ENCODE peak calls at places on chromosomes 1 and 21, in six cellular contexts. One of them, this sample, is unnamed.

GRCh38 chr1:41887365-41887764 is 31.4 kb downstream of the HIVEP3 start:
- DNase-seq in heart left ventricle: no peak
- DNase-seq in foreskin fibroblast: no peak
- DNase-seq in psoas muscle: no peak
- DNase-seq in lung: peak
- DNase-seq in tibial artery: no peak
- DNase-seq in this sample: no peak

GRCh38 chr1:40766017-40766416 is 17.6 kb upstream of the KCNQ4 start:
- DNase-seq in heart left ventricle: no peak
- DNase-seq in foreskin fibroblast: no peak
- DNase-seq in psoas muscle: no peak
- DNase-seq in lung: no peak
- DNase-seq in tibial artery: no peak
- DNase-seq in this sample: no peak

GRCh38 chr1:154886281-154887036 is 16.4 kb upstream of the KCNN3 start:
- DNase-seq in heart left ventricle: no peak
- DNase-seq in foreskin fibroblast: no peak
- DNase-seq in psoas muscle: no peak
- DNase-seq in lung: no peak
- DNase-seq in tibial artery: no peak
- DNase-seq in this sample: no peak

GRCh38 chr1:227058321-227058751 is 118.2 kb downstream of the COQ8A start:
- DNase-seq in heart left ventricle: no peak
- DNase-seq in foreskin fibroblast: peak
- DNase-seq in psoas muscle: no peak
- DNase-seq in lung: no peak
- DNase-seq in tibial artery: no peak
- DNase-seq in this sample: peak

GRCh38 chr1:112393634-112393976 is 2.4 kb upstream of the CTTNBP2NL start:
- DNase-seq in heart left ventricle: peak
- DNase-seq in foreskin fibroblast: no peak
- DNase-seq in psoas muscle: peak
- DNase-seq in lung: no peak
- DNase-seq in tibial artery: no peak
- DNase-seq in this sample: peak

GRCh38 chr1:229325873-229326502 is 16.9 kb downstream of the CCSAP start:
- DNase-seq in heart left ventricle: no peak
- DNase-seq in foreskin fibroblast: no peak
- DNase-seq in psoas muscle: no peak
- DNase-seq in lung: no peak
- DNase-seq in tibial artery: no peak
- DNase-seq in this sample: no peak

GRCh38 chr1:47023268-47024137 is at the start of gene CYP4X1:
- DNase-seq in heart left ventricle: peak
- DNase-seq in foreskin fibroblast: no peak
- DNase-seq in psoas muscle: peak
- DNase-seq in lung: no peak
- DNase-seq in tibial artery: peak
- DNase-seq in this sample: peak

GRCh38 chr1:107648071-107648470 is 316.9 kb downstream of the VAV3 start:
- DNase-seq in heart left ventricle: no peak
- DNase-seq in foreskin fibroblast: peak
- DNase-seq in psoas muscle: no peak
- DNase-seq in lung: no peak
- DNase-seq in tibial artery: no peak
- DNase-seq in this sample: peak

GRCh38 chr1:165600793-165601192 is 30.2 kb upstream of the MGST3 start:
- DNase-seq in heart left ventricle: no peak
- DNase-seq in foreskin fibroblast: no peak
- DNase-seq in psoas muscle: no peak
- DNase-seq in lung: no peak
- DNase-seq in tibial artery: no peak
- DNase-seq in this sample: no peak

GRCh38 chr1:160971618-160972056 is 17.0 kb upstream of the ITLN2 start:
- DNase-seq in heart left ventricle: no peak
- DNase-seq in foreskin fibroblast: no peak
- DNase-seq in psoas muscle: no peak
- DNase-seq in lung: no peak
- DNase-seq in tibial artery: no peak
- DNase-seq in this sample: no peak

GRCh38 chr1:26410706-26411623 is at the start of gene LIN28A:
- DNase-seq in heart left ventricle: no peak
- DNase-seq in foreskin fibroblast: no peak
- DNase-seq in psoas muscle: no peak
- DNase-seq in lung: no peak
- DNase-seq in tibial artery: peak
- DNase-seq in this sample: no peak

GRCh38 chr21:42474043-42474831 is 21.8 kb downstream of the RSPH1 start:
- DNase-seq in heart left ventricle: no peak
- DNase-seq in foreskin fibroblast: no peak
- DNase-seq in psoas muscle: no peak
- DNase-seq in lung: peak
- DNase-seq in tibial artery: peak
- DNase-seq in this sample: no peak

GRCh38 chr1:240999826-241000225 is 357.2 kb downstream of the RGS7 start:
- DNase-seq in heart left ventricle: no peak
- DNase-seq in foreskin fibroblast: no peak
- DNase-seq in psoas muscle: no peak
- DNase-seq in lung: no peak
- DNase-seq in tibial artery: no peak
- DNase-seq in this sample: no peak

GRCh38 chr1:227887697-227888403 is 59.9 kb downstream of the WNT9A start:
- DNase-seq in heart left ventricle: peak
- DNase-seq in foreskin fibroblast: peak
- DNase-seq in psoas muscle: peak
- DNase-seq in lung: peak
- DNase-seq in tibial artery: peak
- DNase-seq in this sample: no peak

GRCh38 chr21:38989745-38990423 is 184.2 kb downstream of the ETS2 start:
- DNase-seq in heart left ventricle: no peak
- DNase-seq in foreskin fibroblast: peak
- DNase-seq in psoas muscle: peak
- DNase-seq in lung: no peak
- DNase-seq in tibial artery: no peak
- DNase-seq in this sample: peak

GRCh38 chr1:228404107-228404720 is 2.4 kb downstream of the TRIM11 start:
- DNase-seq in heart left ventricle: no peak
- DNase-seq in foreskin fibroblast: no peak
- DNase-seq in psoas muscle: no peak
- DNase-seq in lung: no peak
- DNase-seq in tibial artery: peak
- DNase-seq in this sample: no peak

DNA sequence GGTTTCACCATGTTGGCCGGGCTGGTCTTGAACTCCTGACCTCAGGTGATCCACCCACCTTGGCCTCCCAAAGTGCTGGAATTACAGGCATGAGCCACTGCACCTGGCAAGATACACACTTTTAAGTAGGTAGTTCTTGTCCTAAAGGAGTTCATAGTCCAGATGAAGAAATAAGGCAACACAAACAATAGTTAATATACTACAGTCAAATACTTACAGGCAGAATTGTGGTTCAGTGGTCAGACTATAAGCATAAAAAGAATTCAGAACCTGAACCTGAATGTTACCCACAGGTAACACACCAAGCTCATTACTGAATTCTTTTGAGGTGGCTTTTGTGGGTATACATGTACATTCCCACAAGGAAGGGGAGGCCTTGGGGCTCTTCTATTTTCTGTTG is 1.8 kb downstream of the SDHB start:
- DNase-seq in heart left ventricle: no peak
- DNase-seq in foreskin fibroblast: no peak
- DNase-seq in psoas muscle: no peak
- DNase-seq in lung: no peak
- DNase-seq in tibial artery: no peak
- DNase-seq in this sample: no peak
- H3K4me3 ChIP-seq in heart left ventricle: no peak
- H3K4me3 ChIP-seq in foreskin fibroblast: no peak
- H3K4me3 ChIP-seq in psoas muscle: peak
- H3K4me3 ChIP-seq in lung: no peak
- H3K4me3 ChIP-seq in tibial artery: no peak
- H3K4me3 ChIP-seq in this sample: no peak

GRCh38 chr1:29120367-29120766 is 3.3 kb downstream of the TMEM200B start:
- DNase-seq in heart left ventricle: no peak
- DNase-seq in foreskin fibroblast: no peak
- DNase-seq in psoas muscle: no peak
- DNase-seq in lung: no peak
- DNase-seq in tibial artery: no peak
- DNase-seq in this sample: no peak

GRCh38 chr1:29121516-29121937 is 2.2 kb downstream of the TMEM200B start:
- DNase-seq in heart left ventricle: no peak
- DNase-seq in foreskin fibroblast: no peak
- DNase-seq in psoas muscle: no peak
- DNase-seq in lung: no peak
- DNase-seq in tibial artery: no peak
- DNase-seq in this sample: no peak

GRCh38 chr1:29119365-29119929 is 4.3 kb downstream of the TMEM200B start:
- DNase-seq in heart left ventricle: no peak
- DNase-seq in foreskin fibroblast: no peak
- DNase-seq in psoas muscle: no peak
- DNase-seq in lung: no peak
- DNase-seq in tibial artery: no peak
- DNase-seq in this sample: peak

GRCh38 chr1:29121951-29122661 is 1.6 kb downstream of the TMEM200B start:
- DNase-seq in heart left ventricle: peak
- DNase-seq in foreskin fibroblast: no peak
- DNase-seq in psoas muscle: peak
- DNase-seq in lung: no peak
- DNase-seq in tibial artery: peak
- DNase-seq in this sample: peak

GRCh38 chr1:29120955-29121485 is 2.7 kb downstream of the TMEM200B start:
- DNase-seq in heart left ventricle: peak
- DNase-seq in foreskin fibroblast: peak
- DNase-seq in psoas muscle: peak
- DNase-seq in lung: no peak
- DNase-seq in tibial artery: peak
- DNase-seq in this sample: peak
- TF ChIP-seq CTCF in heart left ventricle: peak
- TF ChIP-seq CTCF in foreskin fibroblast: peak
- TF ChIP-seq CTCF in psoas muscle: peak
- TF ChIP-seq CTCF in lung: peak
- TF ChIP-seq CTCF in tibial artery: peak
- TF ChIP-seq CTCF in this sample: peak

GRCh38 chr1:158996998-158997397 is 12.7 kb upstream of the IFI16 start:
- DNase-seq in heart left ventricle: no peak
- DNase-seq in foreskin fibroblast: no peak
- DNase-seq in psoas muscle: no peak
- DNase-seq in lung: no peak
- DNase-seq in tibial artery: no peak
- DNase-seq in this sample: no peak

GRCh38 chr1:158999301-159000069 is 10.2 kb upstream of the IFI16 start:
- DNase-seq in heart left ventricle: peak
- DNase-seq in foreskin fibroblast: peak
- DNase-seq in psoas muscle: peak
- DNase-seq in lung: peak
- DNase-seq in tibial artery: peak
- DNase-seq in this sample: peak

GRCh38 chr1:159000070-159000409 is 9.7 kb upstream of the IFI16 start:
- DNase-seq in heart left ventricle: no peak
- DNase-seq in foreskin fibroblast: no peak
- DNase-seq in psoas muscle: no peak
- DNase-seq in lung: no peak
- DNase-seq in tibial artery: no peak
- DNase-seq in this sample: no peak

GRCh38 chr1:158998037-158998780 is 11.5 kb upstream of the IFI16 start:
- DNase-seq in heart left ventricle: no peak
- DNase-seq in foreskin fibroblast: no peak
- DNase-seq in psoas muscle: no peak
- DNase-seq in lung: no peak
- DNase-seq in tibial artery: no peak
- DNase-seq in this sample: no peak

GRCh38 chr1:158998781-158999161 is 10.9 kb upstream of the IFI16 start:
- DNase-seq in heart left ventricle: peak
- DNase-seq in foreskin fibroblast: peak
- DNase-seq in psoas muscle: peak
- DNase-seq in lung: peak
- DNase-seq in tibial artery: peak
- DNase-seq in this sample: peak
- H3K4me3 ChIP-seq in heart left ventricle: peak
- H3K4me3 ChIP-seq in foreskin fibroblast: peak
- H3K4me3 ChIP-seq in psoas muscle: peak
- H3K4me3 ChIP-seq in lung: no peak
- H3K4me3 ChIP-seq in tibial artery: peak
- H3K4me3 ChIP-seq in this sample: peak

GRCh38 chr1:223531742-223532341 is 133.7 kb downstream of the CAPN8 start:
- DNase-seq in heart left ventricle: peak
- DNase-seq in foreskin fibroblast: peak
- DNase-seq in psoas muscle: peak
- DNase-seq in lung: peak
- DNase-seq in tibial artery: peak
- DNase-seq in this sample: peak

GRCh38 chr1:223533708-223534107 is 131.8 kb downstream of the CAPN8 start:
- DNase-seq in heart left ventricle: no peak
- DNase-seq in foreskin fibroblast: no peak
- DNase-seq in psoas muscle: no peak
- DNase-seq in lung: no peak
- DNase-seq in tibial artery: no peak
- DNase-seq in this sample: no peak

GRCh38 chr1:223534677-223535076 is 130.8 kb downstream of the CAPN8 start:
- DNase-seq in heart left ventricle: no peak
- DNase-seq in foreskin fibroblast: no peak
- DNase-seq in psoas muscle: no peak
- DNase-seq in lung: no peak
- DNase-seq in tibial artery: no peak
- DNase-seq in this sample: no peak

GRCh38 chr1:223538921-223539445 is 126.5 kb downstream of the CAPN8 start:
- DNase-seq in heart left ventricle: no peak
- DNase-seq in foreskin fibroblast: no peak
- DNase-seq in psoas muscle: no peak
- DNase-seq in lung: no peak
- DNase-seq in tibial artery: peak
- DNase-seq in this sample: no peak

DNA sequence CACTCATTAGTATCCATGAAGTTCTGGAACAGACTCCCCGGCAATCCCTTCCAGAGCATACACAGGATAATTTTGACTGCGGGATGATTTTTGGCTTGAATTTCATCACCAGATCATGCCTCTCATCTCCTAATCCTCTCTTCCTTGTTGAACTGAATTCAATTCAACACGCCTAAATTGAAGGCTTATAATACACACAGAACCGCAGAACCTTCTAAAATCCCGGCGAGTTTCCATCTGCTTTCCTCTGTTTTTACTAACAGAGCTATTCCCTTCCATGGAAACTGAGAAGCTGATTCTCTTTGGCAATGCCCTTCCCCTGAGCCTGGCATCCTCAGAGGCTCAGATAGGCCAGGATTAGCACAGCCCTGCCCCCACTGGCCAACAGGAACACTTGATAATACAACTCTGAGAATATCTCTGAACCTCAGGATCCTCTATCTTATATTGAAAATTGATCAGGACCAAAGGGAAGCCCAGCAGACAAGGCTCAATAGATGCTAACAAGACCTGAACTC is 130.2 kb downstream of the CAPN8 start:
- DNase-seq in heart left ventricle: no peak
- DNase-seq in foreskin fibroblast: no peak
- DNase-seq in psoas muscle: no peak
- DNase-seq in lung: no peak
- DNase-seq in tibial artery: no peak
- DNase-seq in this sample: no peak
- TF ChIP-seq CTCF in heart left ventricle: no peak
- TF ChIP-seq CTCF in foreskin fibroblast: no peak
- TF ChIP-seq CTCF in psoas muscle: no peak
- TF ChIP-seq CTCF in lung: no peak
- TF ChIP-seq CTCF in tibial artery: no peak
- TF ChIP-seq CTCF in this sample: no peak

This sample was measured in fibroblast of the aortic adventitia.